ENCODE peak calls at places on chromosomes 16 and 17, in ten cellular contexts. J, D, O, G, Q, N, U, R, L and E are unnamed samples.
A peak's percentile ranks its signal among the peaks of the same experiment; 100 is the strongest.

GRCh38 chr17:31581491-31581890 is 190.0 kb downstream of the RAB11FIP4 start:
- DNase-seq in Q (peak; percentile 42), D (peak; percentile 58), U (no peak), L (peak; percentile 49), J (no peak), G (no peak), R (peak; percentile 81), N (no peak), O (no peak), E (peak; percentile 71)

GRCh38 chr17:50151937-50152547 is 1.6 kb upstream of the PPP1R9B start:
- DNase-seq in L (peak; percentile 82), R (peak; percentile 94), Q (peak; percentile 93), D (peak; percentile 71), U (peak; percentile 70), O (peak; percentile 82), G (peak; percentile 87), N (peak; percentile 83), J (peak; percentile 76), E (peak; percentile 85)

GRCh38 chr17:75542728-75543336 is 17.3 kb downstream of the LLGL2 start:
- DNase-seq in U (no peak), N (no peak), Q (no peak), J (no peak), L (no peak), D (no peak), O (no peak), G (no peak), R (no peak), E (peak; percentile 81)

GRCh38 chr16:26992661-26993365 is 73.9 kb upstream of the C16orf82 start:
- DNase-seq in G (no peak), J (no peak), R (peak; percentile 8), O (no peak), U (no peak), Q (no peak), L (no peak), N (no peak), D (no peak), E (no peak)

GRCh38 chr17:47789611-47790520 is 31.7 kb downstream of the OSBPL7 start:
- DNase-seq in Q (peak; percentile 58), R (peak; percentile 57), L (peak; percentile 53), J (peak; percentile 77), O (peak; percentile 73), D (peak; percentile 1), G (peak; percentile 44), U (peak; percentile 80), N (peak; percentile 67), E (no peak)

GRCh38 chr16:31561698-31562233 is 34.1 kb downstream of the AHSP start:
- DNase-seq in N (no peak), L (no peak), R (no peak), D (no peak), O (no peak), G (no peak), U (no peak), J (no peak), Q (no peak), E (no peak)

GRCh38 chr16:50093607-50094570 is 28.1 kb downstream of the HEATR3 start:
- DNase-seq in N (no peak), U (peak; percentile 24), O (no peak), D (no peak), G (no peak), J (no peak), L (peak; percentile 64), Q (no peak), R (no peak), E (no peak)

GRCh38 chr17:55444471-55445441 is 23.1 kb upstream of the MMD start:
- DNase-seq in U (no peak), Q (peak; percentile 69), G (no peak), D (no peak), O (no peak), J (no peak), L (no peak), R (peak; percentile 65), N (no peak), E (peak; percentile 96)

GRCh38 chr17:2030779-2031163 is 818 bp downstream of the DPH1 start:
- DNase-seq in L (no peak), O (peak; percentile 70), J (peak; percentile 69), R (no peak), D (no peak), Q (no peak), U (peak; percentile 54), N (no peak), G (no peak), E (no peak)

GRCh38 chr17:61837175-61838051 is 25.9 kb downstream of the BRIP1 start:
- DNase-seq in R (peak; percentile 66), U (peak; percentile 37), J (peak; percentile 68), Q (peak; percentile 73), O (peak; percentile 51), N (peak; percentile 19), D (peak; percentile 12), G (peak; percentile 46), L (peak; percentile 21), E (peak; percentile 60)

GRCh38 chr16:49833055-49833454 is 22.9 kb downstream of the ZNF423 start:
- DNase-seq in U (no peak), N (no peak), L (peak; percentile 55), J (no peak), G (no peak), Q (no peak), O (no peak), D (no peak), R (no peak), E (no peak)

GRCh38 chr17:69012895-69013805 is 47.6 kb downstream of the ABCA9 start:
- DNase-seq in D (no peak), J (no peak), O (no peak), L (no peak), U (no peak), Q (peak; percentile 28), G (no peak), R (no peak), N (no peak), E (peak; percentile 40)

GRCh38 chr17:7835818-7836595 is 2.0 kb downstream of the KDM6B start:
- DNase-seq in O (peak; percentile 80), Q (peak; percentile 76), R (peak; percentile 83), G (peak; percentile 28), U (no peak), N (peak; percentile 59), D (peak; percentile 33), J (peak; percentile 80), L (peak; percentile 71), E (peak; percentile 40)

GRCh38 chr16:84898447-84898846 is 78.7 kb downstream of the CRISPLD2 start:
- DNase-seq in G (no peak), J (no peak), N (no peak), R (peak; percentile 38), L (no peak), Q (no peak), U (no peak), O (no peak), D (no peak), E (no peak)

GRCh38 chr17:50361561-50362480 is 11.2 kb downstream of the MRPL27 start:
- DNase-seq in D (no peak), U (peak; percentile 53), O (peak; percentile 61), R (peak; percentile 57), N (peak; percentile 25), J (peak; percentile 54), L (peak; percentile 47), Q (peak; percentile 67), G (peak; percentile 24), E (peak; percentile 61)

GRCh38 chr17:67800495-67800928 is 24.8 kb upstream of the BPTF start:
- DNase-seq in Q (peak; percentile 79), G (peak; percentile 60), O (peak; percentile 79), R (peak; percentile 67), U (peak; percentile 72), N (peak; percentile 57), D (peak; percentile 44), L (peak; percentile 75), J (peak; percentile 82), E (peak; percentile 68)

GRCh38 chr17:75552847-75553552 is 27.5 kb downstream of the LLGL2 start:
- DNase-seq in N (no peak), L (no peak), R (peak; percentile 12), U (no peak), D (no peak), J (no peak), G (no peak), Q (peak; percentile 53), O (no peak), E (no peak)

GRCh38 chr16:28110074-28110473 is 46.6 kb upstream of the GSG1L start:
- DNase-seq in J (no peak), G (no peak), D (no peak), N (no peak), L (no peak), Q (no peak), O (no peak), U (no peak), R (no peak), E (no peak)

GRCh38 chr16:67528222-67528869 is at the start of gene RIPOR1:
- DNase-seq in N (peak; percentile 19), R (peak; percentile 53), D (no peak), U (peak; percentile 65), O (peak; percentile 53), J (peak; percentile 72), L (peak; percentile 70), Q (peak; percentile 53), G (no peak), E (no peak)

GRCh38 chr16:57017251-57017650 is 27.9 kb downstream of the NLRC5 start:
- DNase-seq in D (no peak), U (no peak), L (no peak), Q (peak; percentile 43), N (no peak), J (no peak), R (peak; percentile 55), O (no peak), G (no peak), E (no peak)

GRCh38 chr17:4514206-4514605 is 15.5 kb downstream of the SPNS2 start:
- DNase-seq in N (no peak), D (no peak), U (no peak), G (no peak), Q (no peak), L (no peak), O (no peak), J (no peak), R (no peak), E (no peak)

GRCh38 chr16:58196898-58197313 is 1.0 kb downstream of the CSNK2A2 start:
- DNase-seq in Q (peak; percentile 11), O (no peak), D (no peak), U (peak; percentile 5), G (no peak), R (no peak), J (no peak), N (no peak), L (no peak), E (no peak)

GRCh38 chr17:28615260-28615940 is 1.4 kb upstream of the RSKR start:
- DNase-seq in Q (no peak), N (no peak), U (no peak), D (peak; percentile 56), O (no peak), L (no peak), G (peak; percentile 43), J (no peak), R (no peak), E (no peak)

GRCh38 chr16:60123387-60124023 is 1389.4 kb upstream of the GOT2 start:
- DNase-seq in U (no peak), Q (no peak), N (no peak), L (no peak), R (no peak), D (no peak), O (no peak), J (no peak), G (no peak), E (no peak)

GRCh38 chr17:946510-947236 is 32.9 kb downstream of the NXN start:
- DNase-seq in L (no peak), N (no peak), D (no peak), G (no peak), U (no peak), Q (no peak), J (no peak), R (no peak), O (no peak), E (no peak)

GRCh38 chr17:56203430-56203829 is 50.2 kb downstream of the ANKFN1 start:
- DNase-seq in L (no peak), Q (peak; percentile 2), O (no peak), J (no peak), D (peak; percentile 4), N (no peak), U (no peak), G (peak; percentile 3), R (peak; percentile 77), E (no peak)

GRCh38 chr16:12172343-12172742 is 195.8 kb downstream of the SNX29 start:
- DNase-seq in G (no peak), N (no peak), J (no peak), D (no peak), O (no peak), L (no peak), U (no peak), R (no peak), Q (no peak), E (no peak)

GRCh38 chr16:1929105-1929504 is 10.9 kb upstream of the HS3ST6 start:
- DNase-seq in J (no peak), R (peak; percentile 34), O (no peak), N (peak; percentile 17), U (no peak), G (peak; percentile 24), L (no peak), D (peak; percentile 50), Q (peak; percentile 33), E (peak; percentile 34)